ENCODE peak calls at places on chromosomes 12 and 14, in four cellular contexts. J is HFF-Myc, Z is body of pancreas, I is choroid plexus epithelial cell. S is an unnamed sample.

GRCh38 chr12:100578923-100579322 is 5.4 kb downstream of the GAS2L3 start:
- DNase-seq in I (no peak), Z (no peak), J (no peak), S (no peak)

GRCh38 chr14:68099348-68100045 is 279.9 kb downstream of the RAD51B start:
- DNase-seq in Z (no peak), J (no peak), I (no peak), S (no peak)

GRCh38 chr12:91926810-91927209 is 218.8 kb downstream of the BTG1 start:
- DNase-seq in Z (no peak), J (peak), I (peak), S (peak)

GRCh38 chr14:67516679-67517078 is 16.4 kb upstream of the PLEKHH1 start:
- DNase-seq in I (no peak), J (no peak), Z (no peak), S (no peak)

GRCh38 chr14:94746131-94746530 is 23.8 kb downstream of the GSC start:
- DNase-seq in J (no peak), Z (no peak), I (no peak), S (no peak)

GRCh38 chr14:104085032-104085888 is at the start of gene ASPG:
- DNase-seq in Z (peak), J (no peak), I (no peak), S (no peak)

GRCh38 chr14:52840916-52841315 is 49.5 kb upstream of the GNPNAT1 start:
- DNase-seq in J (no peak), I (peak), Z (no peak), S (no peak)

GRCh38 chr12:113647048-113647447 is 175.4 kb upstream of the LHX5 start:
- DNase-seq in I (no peak), J (no peak), Z (no peak), S (no peak)

GRCh38 chr14:94143711-94144110 is 14.3 kb upstream of the IFI27L2 start:
- DNase-seq in I (no peak), Z (no peak), J (no peak), S (no peak)

GRCh38 chr12:31017535-31017934 is 56.1 kb upstream of the DDX11 start:
- DNase-seq in J (no peak), Z (no peak), I (no peak), S (no peak)

GRCh38 chr14:73238941-73239340 is 1.6 kb downstream of the PAPLN start:
- DNase-seq in I (no peak), J (no peak), Z (no peak), S (no peak)

GRCh38 chr12:7345232-7345631 is 41.4 kb downstream of the ACSM4 start:
- DNase-seq in Z (no peak), I (no peak), J (no peak), S (no peak)

GRCh38 chr14:50533806-50534205 is 1.4 kb upstream of the MAP4K5 start:
- DNase-seq in Z (no peak), J (no peak), I (no peak), S (no peak)

GRCh38 chr12:122886851-122887816 is 8.8 kb downstream of the VPS37B start:
- DNase-seq in J (no peak), I (peak), Z (peak), S (no peak)

GRCh38 chr12:92759634-92760268 is 57.0 kb downstream of the PLEKHG7 start:
- DNase-seq in I (peak), Z (no peak), J (peak), S (no peak)

GRCh38 chr12:64525461-64526160 is 73.7 kb downstream of the TBK1 start:
- DNase-seq in I (no peak), Z (no peak), J (no peak), S (no peak)
- TF ChIP-seq CTCF in I (no peak), Z (no peak), J (no peak), S (peak)

GRCh38 chr14:23183479-23183878 is at the start of gene SLC7A8:
- DNase-seq in I (no peak), Z (peak), J (no peak), S (no peak)

GRCh38 chr14:23181946-23182345 is 1.5 kb downstream of the SLC7A8 start:
- DNase-seq in I (no peak), Z (no peak), J (no peak), S (no peak)

GRCh38 chr14:23183076-23183475 is 384 bp downstream of the SLC7A8 start:
- DNase-seq in I (no peak), Z (no peak), J (no peak), S (no peak)

GRCh38 chr14:23182372-23183014 is 967 bp downstream of the SLC7A8 start:
- DNase-seq in I (no peak), J (no peak), Z (peak), S (no peak)

GRCh38 chr14:23181453-23181852 is 2.0 kb downstream of the SLC7A8 start:
- DNase-seq in Z (no peak), J (no peak), I (no peak), S (no peak)
- H3K4me3 ChIP-seq in Z (no peak), J (no peak), I (no peak), S (no peak)

DNA sequence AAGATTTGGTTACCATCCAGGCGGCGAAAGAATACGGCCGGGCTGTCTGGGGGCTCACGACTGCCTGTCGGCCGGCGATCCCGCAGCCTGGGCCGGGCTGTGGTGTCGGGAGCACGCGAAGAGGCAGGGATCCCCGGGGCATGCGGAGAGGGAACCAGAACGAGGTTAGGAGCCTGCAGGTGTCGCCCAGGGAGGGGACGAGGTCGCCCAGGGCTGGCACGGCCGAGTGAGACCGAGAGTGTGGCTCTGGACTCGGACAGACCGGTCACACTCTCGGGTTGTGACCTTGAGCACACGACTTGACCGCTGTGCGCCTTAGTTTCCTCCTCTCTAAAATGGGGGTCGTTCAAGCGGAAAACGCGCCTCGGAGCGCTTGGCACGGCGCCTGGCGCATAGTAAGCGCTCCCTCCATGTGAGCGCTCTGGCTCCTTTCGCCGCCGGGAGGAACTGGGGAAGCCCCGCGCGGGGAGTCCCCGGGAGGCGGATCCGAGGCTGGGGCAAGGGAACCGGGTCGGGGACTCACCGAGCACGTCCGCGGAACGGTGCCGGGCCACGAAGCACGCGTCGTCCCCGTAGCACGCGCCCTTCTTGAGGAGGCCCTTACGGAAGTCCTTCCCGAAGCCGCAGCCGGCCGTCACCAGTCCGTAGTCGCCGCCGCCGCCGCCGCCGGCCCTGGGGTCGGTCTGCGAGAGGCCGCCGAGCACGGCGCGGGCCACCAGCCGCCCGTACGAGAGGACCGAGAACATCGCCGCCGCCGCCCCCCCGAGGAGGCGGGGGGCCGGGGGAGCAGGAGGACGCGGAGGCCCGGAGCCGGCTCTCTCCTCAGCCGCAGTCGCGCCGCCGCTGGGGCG is 607 bp downstream of the PPTC7 start:
- DNase-seq in I (peak), J (no peak), Z (peak), S (no peak)
- TF ChIP-seq CTCF in I (no peak), J (no peak), Z (no peak), S (no peak)

DNA sequence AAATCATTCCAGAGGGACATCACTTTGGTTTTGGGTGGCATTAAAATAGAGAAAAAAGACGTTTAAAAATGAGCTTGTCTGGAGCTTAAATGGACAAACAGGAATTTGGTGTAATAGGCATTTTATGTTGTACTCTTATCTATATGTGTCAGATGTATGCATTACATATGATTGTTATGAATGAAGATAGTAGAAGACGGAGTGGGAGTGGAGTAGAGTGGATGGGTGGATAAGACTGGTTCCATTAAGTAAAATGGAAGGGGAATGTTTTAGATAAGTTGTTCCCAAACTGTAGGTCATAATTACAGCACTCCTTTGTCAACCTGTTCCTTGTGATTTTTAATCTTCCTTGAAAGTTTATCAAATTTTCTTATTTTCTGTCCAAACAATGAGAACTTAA is 1.9 kb downstream of the CCDC91 start:
- DNase-seq in Z (no peak), I (no peak), J (no peak), S (no peak)
- H3K4me3 ChIP-seq in Z (no peak), I (no peak), J (no peak), S (no peak)

GRCh38 chr12:52765702-52766101 is 11.4 kb downstream of the KRT76 start:
- DNase-seq in J (no peak), I (no peak), Z (no peak), S (no peak)

GRCh38 chr12:52767020-52767379 is 10.1 kb downstream of the KRT76 start:
- DNase-seq in J (no peak), I (no peak), Z (no peak), S (no peak)

GRCh38 chr12:52766351-52767019 is 10.7 kb downstream of the KRT76 start:
- DNase-seq in J (no peak), Z (no peak), I (no peak), S (no peak)

GRCh38 chr12:52768479-52769200 is 8.5 kb downstream of the KRT76 start:
- DNase-seq in J (no peak), Z (no peak), I (no peak), S (no peak)

GRCh38 chr12:52767427-52767826 is 9.7 kb downstream of the KRT76 start:
- DNase-seq in J (no peak), I (no peak), Z (no peak), S (no peak)
- TF ChIP-seq CTCF in J (no peak), I (no peak), Z (no peak), S (no peak)